ENCODE peak calls at places on chromosomes 12 and 14, in nine cellular contexts. O, V, D, P, G, A, H, N and Q are unnamed samples. For H3K4me1, the result is how much of the 10 kb centered on the place peaks cover.

GRCh38 chr12:54217774-54218221 is 29.0 kb upstream of the SMUG1 start:
- DNase-seq in O (no peak), A (peak), N (no peak), D (no peak), G (no peak), V (no peak), H (no peak), P (no peak), Q (no peak)

GRCh38 chr14:36319899-36320209 is 583 bp downstream of the MBIP start:
- DNase-seq in D (no peak), V (no peak), A (no peak), G (no peak), O (peak), P (no peak), N (no peak), H (no peak), Q (no peak)

GRCh38 chr14:100662850-100663527 is 63.7 kb upstream of the DLK1 start:
- DNase-seq in A (peak), V (peak), P (peak), H (peak), N (peak), G (peak), D (peak), O (peak), Q (peak)

GRCh38 chr14:84519836-84520235 is 1010.1 kb upstream of the FLRT2 start:
- DNase-seq in O (no peak), V (no peak), D (no peak), H (no peak), N (no peak), G (no peak), P (no peak), A (no peak), Q (no peak)

GRCh38 chr14:50039734-50040400 is 76.5 kb downstream of the VCPKMT start:
- DNase-seq in O (no peak), N (peak), G (no peak), P (no peak), D (peak), A (no peak), H (peak), V (peak), Q (no peak)

GRCh38 chr14:89212386-89213235 is 204.4 kb downstream of the FOXN3 start:
- DNase-seq in N (no peak), A (no peak), P (no peak), V (no peak), O (no peak), D (no peak), G (no peak), H (no peak), Q (no peak)

GRCh38 chr12:13956060-13956590 is 25.3 kb downstream of the GRIN2B start:
- DNase-seq in H (no peak), D (no peak), O (no peak), V (no peak), G (no peak), P (no peak), A (no peak), N (no peak), Q (no peak)

GRCh38 chr12:26678697-26679660 is 154.0 kb downstream of the ITPR2 start:
- DNase-seq in P (no peak), D (no peak), A (no peak), G (no peak), O (peak), N (no peak), V (no peak), H (no peak), Q (no peak)

GRCh38 chr12:45879363-45879895 is 110.9 kb downstream of the SCAF11 start:
- DNase-seq in H (no peak), A (no peak), N (no peak), D (no peak), P (no peak), V (no peak), G (no peak), O (no peak), Q (no peak)

GRCh38 chr12:24754690-24755638 is 193.9 kb downstream of the BCAT1 start:
- DNase-seq in H (no peak), O (peak), N (no peak), V (no peak), A (no peak), P (no peak), G (no peak), D (no peak), Q (no peak)

GRCh38 chr14:45972416-45972815 is 679.2 kb downstream of the RPL10L start:
- DNase-seq in O (no peak), A (no peak), N (no peak), D (no peak), P (no peak), G (no peak), H (no peak), V (no peak), Q (no peak)

GRCh38 chr12:57993030-57993429 is 51.7 kb downstream of the ATP23 start:
- DNase-seq in V (no peak), A (no peak), N (no peak), O (peak), H (no peak), P (no peak), G (no peak), D (no peak), Q (no peak)

GRCh38 chr12:22657538-22657937 is 32.6 kb downstream of the ETNK1 start:
- DNase-seq in G (no peak), O (peak), A (no peak), H (no peak), P (no peak), N (no peak), V (no peak), D (no peak), Q (no peak)

GRCh38 chr12:47725893-47726292 is 603 bp upstream of the ENDOU start:
- DNase-seq in P (peak), D (no peak), G (no peak), N (no peak), O (peak), A (peak), V (no peak), H (no peak), Q (no peak)

GRCh38 chr12:114245555-114245954 is 160.4 kb downstream of the TBX5 start:
- DNase-seq in N (no peak), H (no peak), A (no peak), O (no peak), V (no peak), D (no peak), P (no peak), G (no peak), Q (no peak)

GRCh38 chr14:31893156-31893813 is 183.8 kb upstream of the ARHGAP5 start:
- DNase-seq in H (no peak), N (no peak), G (no peak), P (no peak), A (no peak), D (no peak), V (no peak), O (peak), Q (no peak)

GRCh38 chr14:105528859-105529505 is 2.6 kb downstream of the TMEM121 start:
- DNase-seq in O (no peak), P (no peak), A (no peak), N (no peak), V (no peak), H (peak), G (no peak), D (no peak), Q (no peak)

GRCh38 chr12:120725659-120726509 is at the start of gene ACADS:
- DNase-seq in P (peak), A (peak), D (peak), G (peak), V (peak), O (peak), H (peak), N (peak), Q (peak)

GRCh38 chr12:21456291-21456780 is 18.9 kb downstream of the PYROXD1 start:
- DNase-seq in A (no peak), G (no peak), N (no peak), D (no peak), O (no peak), H (no peak), P (no peak), V (no peak), Q (no peak)

GRCh38 chr12:11152725-11153124 is 18.3 kb upstream of the SMIM10L1 start:
- DNase-seq in A (no peak), D (no peak), G (no peak), V (no peak), H (no peak), P (no peak), O (no peak), N (no peak), Q (no peak)

GRCh38 chr14:52325126-52325525 is 11.0 kb downstream of the PTGER2 start:
- DNase-seq in V (no peak), G (no peak), N (no peak), O (peak), D (no peak), H (no peak), A (no peak), P (no peak), Q (no peak)

GRCh38 chr12:31004666-31005065 is 69.0 kb upstream of the DDX11 start:
- DNase-seq in H (no peak), G (no peak), N (no peak), A (no peak), D (no peak), P (peak), O (no peak), V (no peak), Q (no peak)

GRCh38 chr14:101454229-101454628 is 107.1 kb upstream of the DIO3 start:
- DNase-seq in A (no peak), N (no peak), G (no peak), D (no peak), H (no peak), O (no peak), P (no peak), V (no peak), Q (no peak)

GRCh38 chr14:90962505-90962904 is 97.9 kb downstream of the RPS6KA5 start:
- DNase-seq in D (no peak), N (no peak), G (no peak), V (no peak), H (no peak), O (no peak), P (no peak), A (no peak), Q (no peak)

GRCh38 chr12:57896139-57896436 is 45.3 kb upstream of the ATP23 start:
- DNase-seq in P (no peak), A (peak), N (no peak), V (no peak), D (no peak), G (peak), O (no peak), H (no peak), Q (no peak)

GRCh38 chr12:132024758-132025157 is 75.0 kb downstream of the EP400 start:
- DNase-seq in G (no peak), P (peak), A (no peak), N (no peak), D (no peak), O (no peak), V (no peak), H (no peak), Q (no peak)

GRCh38 chr12:58465418-58465817 is 454.9 kb downstream of the LRIG3 start:
- DNase-seq in D (no peak), V (no peak), H (no peak), O (peak), P (no peak), A (no peak), N (no peak), G (no peak), Q (no peak)

DNA sequence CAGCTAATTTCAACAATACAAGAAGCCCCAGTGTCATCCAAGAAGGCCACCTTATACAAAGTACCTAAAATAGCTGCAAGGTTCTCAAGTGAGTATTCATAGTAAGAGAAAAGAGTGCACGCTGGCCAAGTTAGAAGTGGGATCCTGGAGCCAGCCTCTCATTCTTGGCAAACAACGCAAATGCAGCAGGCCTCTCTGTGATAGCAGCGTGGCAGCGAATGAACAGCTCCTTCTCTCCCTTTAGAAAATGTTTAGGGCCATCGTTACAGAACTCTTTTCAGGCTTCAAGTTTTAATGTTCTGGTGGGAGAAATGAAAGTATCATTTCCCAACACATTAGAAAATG is 78.0 kb upstream of the IFNG-AS1 start:
- DNase-seq in N (no peak), O (peak), A (no peak), P (no peak), G (no peak), H (no peak), V (no peak), D (peak), Q (peak)
- H3K4me1 ChIP-seq in N (under half), O (under half), A (under half), P (under half), G (under half), H (under half), V (under half), D (under half), Q (under half)

DNA sequence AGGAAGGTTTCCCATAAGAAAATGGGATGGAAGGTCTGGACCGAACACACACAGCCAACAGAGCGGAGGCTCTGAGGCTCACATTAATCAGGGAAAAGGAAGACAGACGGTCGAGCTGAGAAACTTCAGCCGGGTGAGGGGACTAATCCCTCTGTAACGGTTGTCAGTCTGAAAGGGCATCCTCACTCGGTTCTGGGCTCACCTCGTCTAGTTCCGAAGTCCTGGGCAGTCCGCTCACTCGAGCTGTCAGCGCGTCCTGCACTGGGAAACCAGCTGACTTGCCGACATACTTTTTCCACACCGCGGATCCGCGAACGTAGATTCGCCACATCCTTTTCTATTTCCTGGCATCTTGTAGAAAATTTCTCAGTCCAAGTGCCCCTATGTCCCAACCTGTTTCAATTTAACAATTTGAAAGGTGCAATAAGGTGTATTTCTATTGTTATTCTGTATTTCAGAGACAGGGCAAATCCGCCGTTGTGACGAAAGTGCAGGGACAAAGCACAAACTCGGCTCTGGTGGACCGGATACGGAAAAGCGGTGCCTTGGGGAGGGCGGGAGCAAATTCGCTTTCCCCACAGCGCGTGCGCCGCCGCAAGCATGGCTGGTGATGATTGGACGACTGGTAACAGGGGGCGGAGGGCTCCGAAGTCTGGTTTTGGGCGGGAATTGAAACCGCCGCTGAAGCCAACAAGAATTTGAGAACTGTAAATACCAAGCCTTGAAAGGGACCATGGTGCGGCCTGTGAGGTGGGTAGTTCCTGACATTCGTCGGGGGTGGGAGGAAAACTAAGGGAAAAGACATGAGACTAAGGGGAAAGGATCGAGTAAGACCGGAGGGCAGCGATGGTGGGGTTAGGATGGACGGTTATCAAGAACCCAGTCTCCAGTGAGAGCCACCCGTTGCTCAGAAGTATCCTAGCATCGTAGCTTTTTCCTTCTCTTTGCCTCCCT is at the start of gene RAD51AP1:
- DNase-seq in O (peak), N (peak), G (peak), A (peak), V (peak), H (peak), P (peak), D (peak), Q (peak)
- TF ChIP-seq POLR2A in O (no peak), N (peak), G (peak), A (no peak), V (no peak), H (peak), P (no peak), D (peak), Q (no peak)

GRCh38 chr14:21023174-21023573 is 1.7 kb downstream of the NDRG2 start:
- DNase-seq in N (no peak), D (peak), V (no peak), G (no peak), H (peak), P (no peak), A (no peak), O (no peak), Q (no peak)

GRCh38 chr14:21026251-21026987 is 1.6 kb upstream of the NDRG2 start:
- DNase-seq in N (no peak), A (peak), G (no peak), D (peak), V (peak), O (no peak), P (peak), H (no peak), Q (no peak)

GRCh38 chr14:21023817-21024667 is 819 bp downstream of the NDRG2 start:
- DNase-seq in N (no peak), G (no peak), V (no peak), O (no peak), P (no peak), A (no peak), H (peak), D (peak), Q (no peak)

GRCh38 chr14:21025374-21026151 is 702 bp upstream of the NDRG2 start:
- DNase-seq in G (peak), A (peak), O (no peak), H (peak), P (peak), D (peak), V (peak), N (no peak), Q (peak)

DNA sequence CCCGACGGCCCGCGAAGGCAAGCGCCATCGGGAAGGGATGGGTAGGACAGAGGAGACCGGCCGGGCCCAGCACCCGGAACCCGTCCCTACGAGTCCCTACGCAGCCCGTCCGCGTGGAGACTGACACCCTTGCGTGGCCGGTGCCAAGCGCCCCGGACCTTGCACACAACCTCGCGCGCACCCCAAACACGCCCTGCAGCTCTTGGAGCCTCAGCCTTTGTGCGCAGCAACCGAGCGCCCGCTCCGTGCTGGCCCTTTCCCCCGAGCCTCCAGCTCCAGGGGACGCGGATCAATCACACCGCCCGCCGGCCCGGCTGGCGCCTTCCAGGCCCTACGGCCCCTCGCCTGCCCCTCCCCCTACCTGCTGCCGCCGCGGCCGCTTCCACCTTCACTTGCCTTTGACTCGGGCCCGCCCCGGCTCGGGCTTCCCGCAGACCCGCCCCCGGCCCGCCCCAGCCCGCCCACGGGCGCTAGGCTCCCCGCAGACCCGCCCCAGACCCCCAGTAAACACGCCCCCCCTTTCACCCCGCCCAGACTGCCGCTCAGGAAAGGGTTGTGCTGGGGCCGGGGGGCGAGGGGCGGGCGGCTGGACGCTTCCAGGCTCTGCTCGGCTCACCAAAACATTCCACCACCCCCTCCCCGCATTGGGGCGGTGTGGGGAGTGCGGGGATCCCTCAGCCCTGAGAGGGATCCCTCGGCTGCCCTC is at the start of gene NDRG2:
- DNase-seq in O (no peak), H (peak), A (peak), D (peak), P (peak), N (peak), G (peak), V (peak), Q (peak)
- H3K4me1 ChIP-seq in O (under half), H (under half), A (under half), D (half or more), P (under half), N (under half), G (under half), V (under half), Q (under half)

GRCh38 chr12:52054231-52054837 is 3.1 kb downstream of the NR4A1 start:
- DNase-seq in P (peak), A (peak), V (no peak), H (no peak), G (peak), N (peak), O (no peak), D (peak), Q (no peak)
- TF ChIP-seq POLR2A in P (no peak), A (no peak), V (no peak), H (no peak), G (no peak), N (no peak), O (no peak), D (no peak), Q (no peak)

DNA sequence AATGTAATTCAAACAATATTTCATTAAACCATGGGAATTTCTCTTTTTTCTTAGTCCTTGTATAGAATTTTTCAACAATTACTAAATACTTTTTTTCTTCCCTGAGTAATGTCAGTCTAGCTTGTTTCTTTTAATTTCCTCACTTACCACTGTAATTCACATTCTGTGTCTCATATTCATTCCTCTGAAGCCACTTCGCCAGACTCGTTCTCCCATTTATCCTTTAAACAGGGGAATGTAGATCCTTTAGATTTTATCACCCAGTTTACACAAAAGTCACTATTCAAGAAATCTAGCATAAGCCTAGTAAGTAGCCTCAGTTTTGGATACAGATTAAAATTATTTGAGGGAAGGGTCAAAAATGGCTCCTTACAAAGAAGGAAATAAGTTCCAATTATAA is 6.8 kb downstream of the USP15 start:
- DNase-seq in N (no peak), D (no peak), O (no peak), P (no peak), V (no peak), G (no peak), A (no peak), H (no peak), Q (no peak)
- H3K4me1 ChIP-seq in N (under half), D (half or more), O (under half), P (under half), V (under half), G (under half), A (under half), H (half or more), Q (under half)

DNA sequence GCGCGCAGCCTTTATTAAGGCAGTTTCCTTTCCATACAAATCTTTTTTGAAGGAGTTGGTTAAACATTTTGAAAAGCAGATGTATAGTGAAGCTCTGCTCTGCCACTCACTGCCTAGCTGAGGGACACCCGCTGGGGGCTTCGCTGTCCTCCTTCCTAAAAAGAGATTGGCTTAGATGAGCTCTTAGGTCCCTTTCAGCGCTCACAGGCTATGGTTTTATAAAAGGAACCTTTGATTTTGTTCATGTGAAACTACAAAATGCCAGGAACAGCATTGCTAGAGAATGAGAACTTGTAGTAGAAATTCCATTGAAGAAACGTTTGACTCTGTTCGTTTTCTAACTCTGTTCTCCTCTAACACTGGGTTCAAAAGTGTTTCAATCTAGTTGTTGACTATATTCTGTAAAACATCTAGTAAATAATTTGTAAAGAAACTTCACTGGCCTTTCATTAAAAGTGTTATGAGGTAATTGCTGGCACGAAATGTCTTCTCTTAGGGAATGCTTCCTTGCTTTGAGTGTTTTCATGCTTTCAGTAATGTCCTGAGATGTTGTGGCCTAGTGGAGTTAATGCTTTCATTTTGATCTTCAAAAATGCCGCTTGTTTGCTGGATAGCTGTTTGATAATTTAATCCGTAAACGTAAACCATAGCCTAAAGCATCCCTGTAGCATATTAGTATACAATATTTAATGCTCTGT is 1.6 kb downstream of the MARK3 start:
- DNase-seq in V (no peak), O (peak), D (no peak), P (no peak), A (no peak), G (no peak), N (no peak), H (no peak), Q (no peak)
- TF ChIP-seq POLR2A in V (no peak), O (no peak), D (no peak), P (no peak), A (no peak), G (no peak), N (no peak), H (no peak), Q (no peak)